ENCODE peak calls at places on chromosomes 12 and 14, in seven cellular contexts. Z is stimulated activated CD8-positive, alpha-beta memory T cell treated with anti-CD3 and anti-CD28 coated beads, Interleukin-2, amount 100 ng/mL, for 1 hour; E is thoracic aorta; K is iris pigment epithelial cell; J is T-helper 2 cell; T is adrenal gland; X is esophagus squamous epithelium. C is an unnamed sample.

GRCh38 chr14:105061428-105062047 is 3.7 kb downstream of the GPR132 start:
- DNase-seq in Z (no peak), J (peak; percentile 63), T (peak; percentile 38), K (no peak), X (no peak), E (no peak), C (no peak)

GRCh38 chr14:76710093-76711010 is 50.9 kb upstream of the VASH1 start:
- DNase-seq in Z (no peak), X (no peak), K (peak; percentile 39), J (peak; percentile 4), T (no peak), E (no peak), C (no peak)

GRCh38 chr14:104119119-104119699 is 19.2 kb upstream of the KIF26A start:
- DNase-seq in T (no peak), J (no peak), E (no peak), K (no peak), X (no peak), Z (no peak), C (no peak)

GRCh38 chr14:42504433-42504832 is 897.8 kb downstream of the LRFN5 start:
- DNase-seq in X (no peak), J (no peak), K (no peak), T (no peak), Z (no peak), E (no peak), C (no peak)

GRCh38 chr12:55250944-55251343 is 6.5 kb downstream of the OR6C74 start:
- DNase-seq in J (no peak), E (no peak), K (no peak), T (no peak), Z (no peak), X (no peak), C (no peak)

GRCh38 chr12:8052679-8053078 is 13.5 kb downstream of the C3AR1 start:
- DNase-seq in Z (no peak), J (no peak), T (peak; percentile 41), E (no peak), K (no peak), X (no peak), C (no peak)

GRCh38 chr12:116659771-116660481 is 77.9 kb downstream of the SPRING1 start:
- DNase-seq in K (peak; percentile 35), J (no peak), E (no peak), X (no peak), Z (no peak), T (peak; percentile 45), C (no peak)

GRCh38 chr14:104550849-104551728 is 28.5 kb upstream of the C14orf180 start:
- DNase-seq in J (no peak), K (no peak), X (no peak), Z (no peak), E (no peak), T (no peak), C (no peak)

GRCh38 chr12:121748571-121749265 is 36.2 kb downstream of the TMEM120B start:
- DNase-seq in J (no peak), T (peak; percentile 93), E (no peak), Z (no peak), K (peak; percentile 94), X (no peak), C (no peak)

GRCh38 chr12:66848967-66849366 is 170.1 kb upstream of the GRIP1 start:
- DNase-seq in K (peak; percentile 6), E (no peak), T (no peak), X (no peak), Z (no peak), J (no peak), C (no peak)

GRCh38 chr12:12909228-12909994 is 18.0 kb downstream of the GPRC5A start:
- DNase-seq in T (no peak), J (no peak), E (no peak), Z (no peak), X (no peak), K (no peak), C (no peak)

GRCh38 chr12:6961695-6962284 is 8.7 kb downstream of the PHB2 start:
- DNase-seq in T (peak; percentile 77), J (no peak), Z (no peak), E (no peak), K (peak; percentile 76), X (no peak), C (no peak)

GRCh38 chr12:102232446-102232845 is 34.8 kb upstream of the PMCH start:
- DNase-seq in T (no peak), K (no peak), J (no peak), E (no peak), Z (no peak), X (no peak), C (no peak)

GRCh38 chr14:52706286-52706685 is 714 bp upstream of the PSMC6 start:
- DNase-seq in K (peak; percentile 58), J (peak; percentile 51), E (no peak), X (no peak), Z (no peak), T (no peak), C (no peak)

GRCh38 chr14:91873476-91874265 is 6.3 kb upstream of the TC2N start:
- DNase-seq in J (peak; percentile 92), X (peak; percentile 14), T (no peak), E (no peak), K (peak; percentile 70), Z (peak; percentile 48), C (peak; percentile 50)

GRCh38 chr12:29334911-29335310 is 46.1 kb downstream of the ERGIC2 start:
- DNase-seq in X (no peak), E (no peak), J (no peak), K (no peak), Z (no peak), T (no peak), C (no peak)

GRCh38 chr14:70641548-70642312 is at the start of gene TTC9:
- DNase-seq in K (no peak), Z (no peak), J (no peak), E (no peak), X (no peak), T (no peak), C (no peak)

GRCh38 chr12:72323881-72324280 is 51.7 kb downstream of the TRHDE start:
- DNase-seq in Z (no peak), T (no peak), J (no peak), K (peak; percentile 58), X (no peak), E (no peak), C (no peak)

GRCh38 chr12:109654357-109654756 is 59.3 kb upstream of the FAM222A start:
- DNase-seq in J (no peak), Z (no peak), X (no peak), K (no peak), T (no peak), E (no peak), C (no peak)

GRCh38 chr12:26011099-26011498 is 52.6 kb downstream of the RASSF8 start:
- DNase-seq in T (no peak), E (no peak), X (no peak), J (no peak), K (peak; percentile 63), Z (no peak), C (no peak)